ENCODE peak calls at places on chromosome 14, in four cellular contexts. Q, O, B and Z are unnamed samples.

GRCh38 chr14:59707778-59708635 is 131.4 kb upstream of the CCDC175 start:
- DNase-seq in Q (no peak), B (no peak), O (no peak), Z (peak; percentile 45)

GRCh38 chr14:106459971-106460730 is 933.8 kb downstream of the TMEM121 start:
- DNase-seq in O (no peak), B (no peak), Q (no peak), Z (no peak)

GRCh38 chr14:79822034-79822433 is 389.3 kb downstream of the DIO2 start:
- DNase-seq in Q (no peak), B (no peak), O (no peak), Z (no peak)

GRCh38 chr14:55701638-55702037 is 121.6 kb downstream of the KTN1 start:
- DNase-seq in Q (no peak), B (no peak), O (no peak), Z (no peak)

GRCh38 chr14:49640540-49641417 is 5.7 kb upstream of the DNAAF2 start:
- DNase-seq in O (no peak), Q (no peak), B (no peak), Z (no peak)

GRCh38 chr14:96121660-96122395 is 82.7 kb downstream of the C14orf132 start:
- DNase-seq in Q (no peak), B (no peak), O (no peak), Z (no peak)

GRCh38 chr14:26204954-26205479 is 392.8 kb downstream of the NOVA1 start:
- DNase-seq in O (peak; percentile 8), Q (peak; percentile 40), B (no peak), Z (no peak)

GRCh38 chr14:99124482-99125104 is 147.4 kb downstream of the BCL11B start:
- DNase-seq in O (no peak), B (no peak), Q (no peak), Z (no peak)

GRCh38 chr14:31300296-31300695 is 92.7 kb upstream of the HECTD1 start:
- DNase-seq in Q (no peak), O (no peak), B (no peak), Z (no peak)

GRCh38 chr14:53044486-53044885 is 93.6 kb upstream of the FERMT2 start:
- DNase-seq in B (no peak), O (peak; percentile 68), Q (no peak), Z (no peak)

GRCh38 chr14:99040711-99041110 is 231.3 kb downstream of the BCL11B start:
- DNase-seq in O (no peak), B (no peak), Q (no peak), Z (no peak)

GRCh38 chr14:31059152-31059924 is 33.2 kb upstream of the STRN3 start:
- DNase-seq in B (no peak), O (peak; percentile 64), Q (no peak), Z (no peak)

GRCh38 chr14:75982724-75983358 is 1.0 kb upstream of the TGFB3 start:
- DNase-seq in O (peak; percentile 74), Q (no peak), B (peak; percentile 80), Z (peak; percentile 59)

GRCh38 chr14:55131782-55132181 is 2.7 kb downstream of the LGALS3 start:
- DNase-seq in B (no peak), Q (no peak), O (peak; percentile 51), Z (no peak)